ENCODE peak calls at places on chromosomes 1 and 21, in six cellular contexts. K is heart left ventricle, V is lung, Y is BE2C, L is left lung, M is psoas muscle. I is an unnamed sample. For H3K27me3, the result is how much of the 10 kb centered on the place peaks cover.

GRCh38 chr1:234111458-234112142 is 207.1 kb downstream of the SLC35F3 start:
- DNase-seq in K (peak), V (peak), Y (peak), L (no peak), M (no peak), I (no peak)

GRCh38 chr1:218498061-218498938 is 153.2 kb downstream of the TGFB2 start:
- DNase-seq in K (no peak), V (no peak), Y (no peak), L (no peak), M (no peak), I (no peak)

GRCh38 chr21:43908167-43908566 is 43.1 kb downstream of the AGPAT3 start:
- DNase-seq in K (no peak), V (no peak), Y (no peak), L (no peak), M (no peak), I (no peak)

GRCh38 chr21:46057111-46057709 is 40.7 kb upstream of the COL6A2 start:
- DNase-seq in K (no peak), V (no peak), Y (no peak), L (no peak), M (no peak), I (no peak)

GRCh38 chr1:112033422-112034120 is 44.1 kb upstream of the KCND3 start:
- DNase-seq in K (no peak), V (no peak), Y (no peak), L (no peak), M (no peak), I (no peak)

GRCh38 chr1:198304431-198304830 is 147.6 kb downstream of the NEK7 start:
- DNase-seq in K (no peak), V (no peak), Y (no peak), L (no peak), M (no peak), I (no peak)

GRCh38 chr1:82161651-82162238 is 361.0 kb downstream of the ADGRL2 start:
- DNase-seq in K (no peak), V (no peak), Y (no peak), L (no peak), M (no peak), I (no peak)

GRCh38 chr1:184160236-184160635 is 108.7 kb downstream of the TSEN15 start:
- DNase-seq in K (no peak), V (no peak), Y (no peak), L (no peak), M (no peak), I (peak)

GRCh38 chr1:46183119-46183842 is 7.0 kb upstream of the P3R3URF start:
- DNase-seq in K (peak), V (peak), Y (no peak), L (peak), M (peak), I (no peak)

GRCh38 chr1:220818421-220819173 is 31.9 kb downstream of the MTARC1 start:
- DNase-seq in K (no peak), V (no peak), Y (peak), L (peak), M (peak), I (no peak)

GRCh38 chr21:41769521-41769920 is 2.7 kb upstream of the RIPK4 start:
- DNase-seq in K (no peak), V (no peak), Y (no peak), L (no peak), M (no peak), I (no peak)

GRCh38 chr1:94865369-94865768 is 45.2 kb downstream of the SLC44A3 start:
- DNase-seq in K (no peak), V (no peak), Y (no peak), L (no peak), M (no peak), I (no peak)

GRCh38 chr1:159089184-159089791 is 12.7 kb upstream of the AIM2 start:
- DNase-seq in K (no peak), V (no peak), Y (no peak), L (no peak), M (no peak), I (no peak)

GRCh38 chr1:159090566-159091546 is 14.3 kb upstream of the AIM2 start:
- DNase-seq in K (no peak), V (no peak), Y (no peak), L (no peak), M (no peak), I (no peak)

GRCh38 chr1:159091547-159092397 is 15.2 kb upstream of the AIM2 start:
- DNase-seq in K (no peak), V (no peak), Y (no peak), L (no peak), M (no peak), I (no peak)

GRCh38 chr1:159088566-159089183 is 12.1 kb upstream of the AIM2 start:
- DNase-seq in K (no peak), V (no peak), Y (no peak), L (no peak), M (no peak), I (no peak)

GRCh38 chr1:159092398-159092760 is 15.8 kb upstream of the AIM2 start:
- DNase-seq in K (no peak), V (no peak), Y (no peak), L (no peak), M (no peak), I (no peak)
- H3K4me3 ChIP-seq in K (no peak), V (no peak), Y (no peak), L (no peak), M (no peak), I (no peak)

DNA sequence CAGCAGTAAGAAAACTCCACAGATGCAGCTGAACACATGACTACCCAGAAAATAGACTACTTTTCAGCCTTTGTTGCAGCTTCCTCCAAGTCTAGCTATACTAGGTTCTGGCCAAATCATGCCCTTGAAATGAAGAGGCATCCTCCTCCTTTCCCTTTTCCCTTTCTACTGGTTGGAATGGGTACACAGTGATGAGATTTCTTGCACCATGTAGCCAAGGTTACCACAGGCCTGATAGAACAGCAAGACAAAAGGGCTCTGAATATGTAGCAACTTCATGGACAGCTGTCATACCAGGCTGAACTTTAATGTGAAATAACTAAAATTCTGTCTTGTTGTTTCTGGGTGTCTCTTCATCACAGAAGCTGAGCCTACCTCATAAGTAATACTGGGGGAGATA is 146.5 kb downstream of the PDE4B start:
- DNase-seq in K (no peak), V (no peak), Y (no peak), L (no peak), M (no peak), I (no peak)
- H3K27me3 ChIP-seq in K (under half), V (under half), Y (under half), L (under half), M (under half), I (under half)

DNA sequence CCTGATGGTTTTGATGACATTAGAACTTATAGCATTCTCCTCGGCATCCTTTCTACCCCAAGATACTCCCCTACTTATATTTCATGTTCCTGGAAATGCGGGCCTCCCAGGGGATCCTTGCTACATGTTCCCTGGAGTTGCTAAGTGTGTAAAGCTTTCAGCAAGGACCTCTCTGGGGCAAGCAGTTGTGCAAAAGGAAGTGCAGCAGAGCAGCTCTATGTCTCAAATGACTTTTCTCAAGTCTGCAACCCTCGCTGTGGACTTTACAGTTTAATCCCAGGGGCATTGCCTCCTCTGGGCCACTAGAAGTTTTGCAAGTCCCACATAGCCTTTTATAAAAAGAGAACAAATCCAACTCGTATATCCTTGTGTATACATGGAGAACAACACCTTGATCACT is 20.8 kb upstream of the MNDA start:
- DNase-seq in K (no peak), V (no peak), Y (no peak), L (no peak), M (no peak), I (no peak)
- TF ChIP-seq CTCF in K (no peak), V (no peak), Y (no peak), L (no peak), M (no peak), I (no peak)

GRCh38 chr1:150889650-150890416 is 2.9 kb downstream of the CTXND2 start:
- DNase-seq in K (no peak), V (no peak), Y (no peak), L (no peak), M (no peak), I (peak)
- H3K4me3 ChIP-seq in K (no peak), V (no peak), Y (no peak), L (no peak), M (no peak), I (no peak)

DNA sequence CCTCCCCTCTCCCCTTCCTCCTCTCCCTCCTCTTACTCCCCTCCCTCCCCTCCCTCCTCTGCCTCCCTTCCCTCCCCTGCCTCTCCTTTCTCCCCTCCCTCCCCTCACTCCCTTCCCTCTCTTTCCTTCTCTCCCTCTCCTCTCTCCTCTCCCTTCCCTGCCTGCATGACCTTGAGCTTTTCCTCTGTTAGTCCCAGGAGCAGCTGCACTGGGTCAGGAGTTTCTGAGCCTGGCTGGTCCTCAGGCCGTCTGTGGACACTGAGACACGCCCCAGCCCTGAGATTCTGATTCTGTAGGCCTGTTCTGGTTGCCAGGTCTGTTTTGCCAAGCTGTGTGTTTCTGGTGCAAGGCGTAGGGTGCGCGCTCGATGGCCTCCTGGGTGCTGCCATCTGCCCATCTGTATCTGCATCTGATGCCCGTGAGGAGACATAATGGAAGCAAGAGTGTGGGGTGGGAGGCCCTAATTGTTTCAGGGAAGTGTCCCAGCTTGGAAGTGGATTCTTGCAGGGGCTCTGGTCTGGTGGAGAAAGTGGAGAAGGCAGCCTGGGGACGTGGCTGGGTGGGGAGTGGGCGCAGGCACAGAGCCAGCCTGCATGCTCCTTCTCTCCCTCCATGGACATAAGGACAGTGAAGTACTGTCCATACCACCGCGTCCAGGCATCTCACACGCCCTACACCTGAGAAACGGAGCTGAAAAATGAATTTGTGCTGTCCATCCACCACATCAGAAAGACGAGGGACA is 97.2 kb downstream of the WDR4 start:
- DNase-seq in K (no peak), V (no peak), Y (peak), L (no peak), M (no peak), I (no peak)
- H3K27me3 ChIP-seq in K (under half), V (under half), Y (under half), L (under half), M (half or more), I (under half)